ENCODE peak calls at places on chromosome 19, in six cellular contexts. T is GM23248, D is fibroblast of lung, B is neuronal stem cell, M is MM.1S, L is mesendoderm. S is an unnamed sample. For H3K27me3, the result is how much of the 10 kb centered on the place peaks cover.

GRCh38 chr19:47663911-47664771 is 49.1 kb upstream of the EHD2 start:
- DNase-seq in T (peak), D (peak), B (no peak), M (no peak), L (peak), S (no peak)

GRCh38 chr19:17385878-17386611 is 8.0 kb downstream of the CCDC194 start:
- DNase-seq in T (peak), D (peak), B (no peak), M (peak), L (peak), S (peak)

GRCh38 chr19:36089847-36090246 is 21.1 kb upstream of the OVOL3 start:
- DNase-seq in T (no peak), D (no peak), B (no peak), M (no peak), L (no peak), S (no peak)

GRCh38 chr19:46426035-46426505 is 2.7 kb downstream of the PNMA8C start:
- DNase-seq in T (peak), D (peak), B (no peak), M (no peak), L (no peak), S (no peak)

GRCh38 chr19:15289673-15290072 is 42.7 kb downstream of the BRD4 start:
- DNase-seq in T (no peak), D (no peak), B (no peak), M (no peak), L (no peak), S (no peak)

GRCh38 chr19:11195169-11195568 is 2.2 kb downstream of the KANK2 start:
- DNase-seq in T (peak), D (no peak), B (no peak), M (no peak), L (no peak), S (no peak)

GRCh38 chr19:38173324-38174041 is 50.5 kb downstream of the DPF1 start:
- DNase-seq in T (peak), D (peak), B (no peak), M (no peak), L (no peak), S (no peak)

GRCh38 chr19:46015080-46015960 is 7.5 kb downstream of the PGLYRP1 start:
- DNase-seq in T (peak), D (peak), B (peak), M (no peak), L (peak), S (peak)

GRCh38 chr19:8221161-8221560 is 12.0 kb downstream of the CERS4 start:
- DNase-seq in T (no peak), D (no peak), B (no peak), M (no peak), L (no peak), S (no peak)

GRCh38 chr19:34345934-34346333 is 19.1 kb upstream of the GPI start:
- DNase-seq in T (peak), D (peak), B (no peak), M (peak), L (peak), S (peak)

GRCh38 chr19:46660601-46661019 is 372 bp downstream of the DACT3 start:
- DNase-seq in T (no peak), D (no peak), B (no peak), M (no peak), L (no peak), S (no peak)

GRCh38 chr19:8537099-8537498 is 23.1 kb upstream of the ZNF414 start:
- DNase-seq in T (no peak), D (no peak), B (no peak), M (no peak), L (no peak), S (no peak)

GRCh38 chr19:16769385-16769784 is 49.7 kb downstream of the NWD1 start:
- DNase-seq in T (no peak), D (no peak), B (no peak), M (no peak), L (no peak), S (no peak)

GRCh38 chr19:14021474-14021873 is 6.5 kb upstream of the RLN3 start:
- DNase-seq in T (no peak), D (no peak), B (no peak), M (no peak), L (peak), S (peak)

GRCh38 chr19:11849264-11849615 is 714 bp downstream of the ZNF439 start:
- DNase-seq in T (no peak), D (peak), B (no peak), M (no peak), L (no peak), S (no peak)

GRCh38 chr19:45413497-45413896 is 7.1 kb downstream of the POLR1G start:
- DNase-seq in T (no peak), D (no peak), B (no peak), M (no peak), L (no peak), S (no peak)

GRCh38 chr19:38697641-38698071 is 46.6 kb downstream of the CAPN12 start:
- DNase-seq in T (no peak), D (no peak), B (no peak), M (no peak), L (no peak), S (no peak)

GRCh38 chr19:6055013-6055795 is 55.1 kb downstream of the RFX2 start:
- DNase-seq in T (no peak), D (no peak), B (no peak), M (no peak), L (no peak), S (no peak)
- H3K27ac ChIP-seq in T (no peak), D (no peak), B (no peak), M (no peak), L (no peak), S (no peak)

DNA sequence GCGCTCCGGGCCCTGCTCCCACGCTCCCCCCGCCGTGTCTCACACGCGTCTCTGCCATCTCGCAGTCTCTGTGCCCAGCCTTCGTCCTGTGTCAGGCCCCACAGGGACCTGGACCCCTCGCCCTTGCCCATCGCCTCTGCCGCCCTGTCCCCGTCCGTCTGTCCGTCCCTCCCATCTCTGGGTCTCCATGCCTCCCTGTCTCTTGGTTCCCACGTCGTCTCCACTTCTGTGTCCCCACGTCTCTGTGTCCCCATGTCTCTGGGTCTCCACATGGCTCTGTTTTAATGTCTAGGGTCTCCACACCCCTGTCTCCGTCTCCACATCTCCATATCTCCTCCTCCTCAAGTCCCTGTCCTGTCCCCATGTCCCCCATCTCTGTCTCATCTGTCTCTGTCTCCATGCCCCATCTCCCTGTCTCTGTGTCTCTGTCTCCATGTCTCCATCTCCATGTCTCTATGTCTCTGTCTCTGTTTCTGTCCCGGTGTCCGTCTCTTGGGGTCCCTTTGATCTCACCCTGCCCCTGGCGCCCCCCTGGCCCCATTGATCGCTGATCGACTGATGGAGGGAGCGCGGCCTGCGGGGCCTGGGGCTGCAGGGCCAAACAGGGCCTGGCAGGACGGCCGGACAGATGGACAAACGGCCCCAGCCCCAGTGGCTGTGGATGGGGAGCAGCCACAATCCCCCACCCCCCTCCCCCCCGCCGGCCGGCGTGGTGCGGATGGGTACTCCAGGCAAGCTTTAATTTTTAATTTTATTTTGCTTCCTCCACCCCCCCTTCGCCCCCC is 12.8 kb downstream of the ERFL start:
- DNase-seq in T (no peak), D (no peak), B (no peak), M (no peak), L (no peak), S (no peak)
- H3K27me3 ChIP-seq in T (half or more), D (half or more), B (half or more), M (half or more), L (under half), S (half or more)

GRCh38 chr19:53552001-53552721 is 14.2 kb downstream of the ZNF331 start:
- DNase-seq in T (peak), D (no peak), B (no peak), M (no peak), L (no peak), S (no peak)

GRCh38 chr19:53553865-53554791 is 16.2 kb downstream of the ZNF331 start:
- DNase-seq in T (peak), D (peak), B (no peak), M (no peak), L (no peak), S (no peak)

GRCh38 chr19:53555352-53555751 is 17.4 kb downstream of the ZNF331 start:
- DNase-seq in T (no peak), D (no peak), B (no peak), M (no peak), L (no peak), S (no peak)

GRCh38 chr19:53553159-53553558 is 15.2 kb downstream of the ZNF331 start:
- DNase-seq in T (peak), D (no peak), B (no peak), M (no peak), L (no peak), S (no peak)

GRCh38 chr19:53554804-53555203 is 16.9 kb downstream of the ZNF331 start:
- DNase-seq in T (peak), D (no peak), B (no peak), M (no peak), L (no peak), S (no peak)
- H3K9ac ChIP-seq in T (peak), D (peak), B (no peak), M (no peak), L (no peak), S (peak)

GRCh38 chr19:52345162-52345561 is 9.1 kb downstream of the ZNF610 start:
- DNase-seq in T (peak), D (no peak), B (no peak), M (no peak), L (peak), S (no peak)

DNA sequence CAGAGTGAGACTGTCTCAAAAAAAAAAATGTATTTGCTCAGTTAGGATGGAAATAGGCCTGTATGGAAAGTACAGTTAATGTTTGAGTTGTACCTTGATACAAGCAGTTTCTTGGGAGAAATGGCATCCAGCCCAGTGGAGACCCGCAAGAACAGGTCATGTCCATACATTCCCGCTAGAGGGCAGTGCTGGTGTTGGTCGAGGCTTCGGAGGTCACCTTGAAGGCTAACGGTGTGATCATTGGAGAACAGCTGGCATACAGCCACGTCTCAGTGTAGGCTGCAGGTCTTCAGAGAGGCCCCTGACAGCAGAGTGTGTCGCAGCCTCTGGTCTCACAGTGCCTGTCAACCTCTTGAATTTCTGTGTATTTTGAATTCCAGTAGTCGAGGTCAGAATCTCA is 7.5 kb downstream of the ZNF610 start:
- DNase-seq in T (peak), D (peak), B (peak), M (peak), L (peak), S (peak)
- H3K27ac ChIP-seq in T (no peak), D (no peak), B (no peak), M (no peak), L (no peak), S (no peak)

GRCh38 chr19:1522838-1523237 is 1.0 kb upstream of the PLK5 start:
- DNase-seq in T (no peak), D (no peak), B (no peak), M (no peak), L (no peak), S (no peak)

GRCh38 chr19:1524972-1525325 is 1.1 kb downstream of the PLK5 start:
- DNase-seq in T (no peak), D (no peak), B (no peak), M (no peak), L (no peak), S (no peak)

GRCh38 chr19:1525343-1525742 is 1.5 kb downstream of the PLK5 start:
- DNase-seq in T (no peak), D (no peak), B (no peak), M (no peak), L (no peak), S (no peak)

GRCh38 chr19:1523412-1524205 is at the start of gene PLK5:
- DNase-seq in T (no peak), D (no peak), B (no peak), M (no peak), L (no peak), S (peak)

DNA sequence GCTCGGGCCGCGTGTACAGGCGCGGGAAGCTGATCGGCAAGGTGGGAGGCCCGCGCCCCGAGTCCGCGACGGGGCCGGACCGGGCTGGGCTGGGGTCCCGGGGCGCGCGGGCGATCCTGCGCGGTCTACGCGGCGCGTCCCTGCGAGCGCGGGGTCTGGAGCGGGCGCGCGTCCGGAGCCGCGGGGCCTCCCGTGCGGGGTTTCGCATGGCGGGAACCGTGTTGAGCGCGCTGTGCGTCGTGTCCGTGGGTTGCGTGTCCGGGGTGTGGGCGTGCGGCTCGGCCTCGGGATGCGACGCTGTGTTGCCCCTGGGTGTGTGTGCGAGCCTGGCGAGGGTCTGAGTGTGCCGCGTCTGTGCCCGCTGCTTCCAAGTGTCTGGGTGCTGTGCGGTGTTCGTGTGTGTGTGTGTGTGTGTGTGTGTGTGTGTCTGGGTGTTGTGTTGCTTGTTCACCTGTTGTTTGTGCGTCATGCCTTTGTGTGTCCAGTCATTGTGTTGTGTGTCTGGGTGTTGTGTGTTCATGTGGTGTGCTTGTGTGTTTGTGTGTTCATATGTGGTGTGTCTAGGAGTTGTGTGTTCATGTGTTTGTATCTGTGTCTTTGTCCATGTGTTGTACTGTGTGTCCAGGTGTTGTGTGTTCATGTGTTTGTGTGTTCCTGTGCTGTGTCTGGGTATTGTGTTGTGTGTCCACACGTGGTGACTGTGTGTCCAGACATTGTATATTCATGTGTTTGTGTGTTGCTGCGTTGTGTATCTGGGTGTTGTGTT is 512 bp downstream of the PLK5 start:
- DNase-seq in T (no peak), D (no peak), B (no peak), M (no peak), L (peak), S (no peak)
- H3K27me3 ChIP-seq in T (under half), D (under half), B (half or more), M (half or more), L (under half), S (under half)

DNA sequence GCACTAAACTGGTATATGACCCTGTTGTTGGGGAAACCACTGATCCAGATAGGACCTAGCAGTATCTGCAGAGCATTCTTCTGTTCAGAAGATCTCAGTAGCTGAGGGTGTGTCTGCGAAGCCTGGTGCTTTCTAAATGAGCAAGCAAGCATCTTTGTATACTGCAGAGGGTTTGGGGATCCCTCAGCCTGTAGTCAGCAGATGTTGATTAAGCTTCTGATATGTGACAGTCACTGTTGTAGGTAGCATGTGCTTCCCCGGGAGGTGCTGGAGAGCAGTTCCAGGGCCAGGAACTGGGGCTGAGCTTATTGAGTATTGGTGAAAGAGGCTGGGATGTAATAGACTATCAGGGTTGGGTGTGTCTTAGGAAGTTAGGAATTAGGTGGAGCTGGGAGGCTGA is 1.5 kb downstream of the SCAF1 start:
- DNase-seq in T (peak), D (no peak), B (no peak), M (no peak), L (peak), S (no peak)
- H3K9ac ChIP-seq in T (peak), D (no peak), B (no peak), M (peak), L (peak), S (no peak)

GRCh38 chr19:33300016-33300981 is 2.0 kb downstream of the CEBPA start:
- DNase-seq in T (no peak), D (no peak), B (no peak), M (no peak), L (no peak), S (no peak)

GRCh38 chr19:33298146-33298911 is 4.0 kb downstream of the CEBPA start:
- DNase-seq in T (no peak), D (no peak), B (no peak), M (no peak), L (no peak), S (peak)

GRCh38 chr19:33297401-33298145 is 4.8 kb downstream of the CEBPA start:
- DNase-seq in T (no peak), D (no peak), B (no peak), M (no peak), L (no peak), S (peak)

GRCh38 chr19:33301011-33301899 is 1.1 kb downstream of the CEBPA start:
- DNase-seq in T (peak), D (no peak), B (no peak), M (no peak), L (no peak), S (peak)

GRCh38 chr19:33299061-33299665 is 3.2 kb downstream of the CEBPA start:
- DNase-seq in T (no peak), D (no peak), B (no peak), M (no peak), L (no peak), S (peak)
- H3K27ac ChIP-seq in T (no peak), D (no peak), B (no peak), M (no peak), L (no peak), S (no peak)

GRCh38 chr19:5265260-5265659 is 75.4 kb downstream of the PTPRS start:
- DNase-seq in T (no peak), D (no peak), B (no peak), M (no peak), L (no peak), S (no peak)

GRCh38 chr19:5269926-5270325 is 70.7 kb downstream of the PTPRS start:
- DNase-seq in T (no peak), D (no peak), B (no peak), M (no peak), L (no peak), S (no peak)

GRCh38 chr19:5269279-5269678 is 71.3 kb downstream of the PTPRS start:
- DNase-seq in T (no peak), D (no peak), B (no peak), M (no peak), L (no peak), S (no peak)

GRCh38 chr19:5271145-5271544 is 69.5 kb downstream of the PTPRS start:
- DNase-seq in T (peak), D (no peak), B (no peak), M (no peak), L (peak), S (no peak)

DNA sequence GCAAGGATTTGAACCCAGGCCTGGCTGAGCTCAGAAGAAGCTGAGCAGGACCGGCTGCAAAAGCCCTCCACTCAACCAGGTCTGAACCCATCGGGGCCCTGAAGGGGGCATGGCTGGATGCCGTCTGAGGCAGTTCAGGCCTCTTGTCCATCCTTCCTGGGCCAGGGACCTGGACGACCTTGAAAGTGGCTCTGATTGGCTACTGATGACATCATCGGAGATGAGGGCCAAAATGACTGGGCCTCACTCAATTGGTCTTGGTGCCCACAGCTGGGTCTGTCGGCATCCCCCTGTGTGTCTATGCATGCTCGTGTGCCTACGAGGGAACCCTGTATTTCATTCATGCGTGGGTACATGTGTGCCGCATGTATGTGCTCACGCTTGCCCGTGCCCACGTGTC is 71.8 kb downstream of the PTPRS start:
- DNase-seq in T (no peak), D (no peak), B (no peak), M (no peak), L (no peak), S (no peak)
- H3K27me3 ChIP-seq in T (under half), D (under half), B (under half), M (half or more), L (under half), S (under half)

GRCh38 chr19:2796659-2797266 is 11.5 kb downstream of the THOP1 start:
- DNase-seq in T (no peak), D (no peak), B (no peak), M (no peak), L (no peak), S (no peak)
- H3K9ac ChIP-seq in T (no peak), D (no peak), B (no peak), M (no peak), L (no peak), S (no peak)

S was measured in endodermal cell.